ENCODE peak calls at places on chromosomes 6 and 20, in seven cellular contexts. Q, K, V, R, P, F and C are unnamed samples.

GRCh38 chr20:5835870-5836269 is 85.7 kb downstream of the SHLD1 start:
- DNase-seq in Q (no peak), K (no peak), V (peak), R (no peak), P (no peak), F (no peak), C (no peak)

GRCh38 chr6:132399376-132400074 is 1.8 kb downstream of the MOXD1 start:
- DNase-seq in Q (no peak), K (no peak), V (peak), R (no peak), P (peak), F (no peak), C (no peak)

GRCh38 chr20:33811763-33812672 is 870 bp downstream of the CHMP4B start:
- DNase-seq in Q (peak), K (peak), V (peak), R (peak), P (peak), F (peak), C (no peak)

GRCh38 chr20:5024982-5025381 is 23.7 kb upstream of the SLC23A2 start:
- DNase-seq in Q (no peak), K (no peak), V (peak), R (no peak), P (no peak), F (no peak), C (no peak)

GRCh38 chr20:49867453-49868215 is 47.7 kb downstream of the SPATA2 start:
- DNase-seq in Q (no peak), K (no peak), V (no peak), R (no peak), P (no peak), F (no peak), C (no peak)

GRCh38 chr20:22763257-22763906 is 179.0 kb upstream of the FOXA2 start:
- DNase-seq in Q (no peak), K (no peak), V (peak), R (peak), P (peak), F (no peak), C (no peak)

GRCh38 chr6:30520480-30520992 is 31.2 kb downstream of the HLA-E start:
- DNase-seq in Q (no peak), K (no peak), V (no peak), R (no peak), P (peak), F (no peak), C (no peak)

GRCh38 chr6:74568851-74569250 is 637.0 kb downstream of the COL12A1 start:
- DNase-seq in Q (no peak), K (no peak), V (peak), R (no peak), P (no peak), F (no peak), C (no peak)

GRCh38 chr6:15148356-15149058 is 97.4 kb upstream of the JARID2 start:
- DNase-seq in Q (no peak), K (no peak), V (peak), R (peak), P (peak), F (peak), C (peak)

GRCh38 chr6:141460743-141461484 is 671.8 kb upstream of the GJE1 start:
- DNase-seq in Q (no peak), K (no peak), V (no peak), R (no peak), P (no peak), F (no peak), C (no peak)

GRCh38 chr20:58978351-58979190 is 2.5 kb upstream of the NELFCD start:
- DNase-seq in Q (no peak), K (no peak), V (no peak), R (no peak), P (no peak), F (no peak), C (no peak)

GRCh38 chr6:32982084-32982701 is 13.8 kb downstream of the BRD2 start:
- DNase-seq in Q (no peak), K (no peak), V (peak), R (peak), P (no peak), F (no peak), C (no peak)

GRCh38 chr20:12838261-12838866 is 170.4 kb upstream of the SPTLC3 start:
- DNase-seq in Q (no peak), K (no peak), V (no peak), R (peak), P (no peak), F (no peak), C (no peak)

GRCh38 chr6:35487653-35488516 is 9.0 kb downstream of the TEAD3 start:
- DNase-seq in Q (no peak), K (peak), V (peak), R (peak), P (no peak), F (peak), C (no peak)

GRCh38 chr6:92297101-92297500 is 1122.3 kb downstream of the EPHA7 start:
- DNase-seq in Q (no peak), K (no peak), V (peak), R (peak), P (no peak), F (no peak), C (no peak)

GRCh38 chr6:16723833-16724232 is 37.4 kb downstream of the ATXN1 start:
- DNase-seq in Q (no peak), K (no peak), V (peak), R (peak), P (peak), F (peak), C (no peak)

GRCh38 chr6:34235605-34236422 is 859 bp upstream of the HMGA1 start:
- DNase-seq in Q (peak), K (peak), V (peak), R (peak), P (peak), F (peak), C (peak)

GRCh38 chr6:152723398-152723797 is 25.7 kb downstream of the MYCT1 start:
- DNase-seq in Q (no peak), K (no peak), V (peak), R (peak), P (peak), F (no peak), C (peak)

GRCh38 chr20:49904440-49905214 is 10.7 kb downstream of the SPATA2 start:
- DNase-seq in Q (no peak), K (no peak), V (no peak), R (no peak), P (no peak), F (no peak), C (no peak)

GRCh38 chr6:135048915-135049314 is 5.7 kb downstream of the HBS1L start:
- DNase-seq in Q (no peak), K (no peak), V (no peak), R (no peak), P (no peak), F (no peak), C (no peak)

GRCh38 chr6:2859325-2859700 is 17.6 kb upstream of the SERPINB1 start:
- DNase-seq in Q (no peak), K (no peak), V (no peak), R (no peak), P (no peak), F (no peak), C (no peak)

GRCh38 chr6:117829594-117830319 is 77.3 kb upstream of the SLC35F1 start:
- DNase-seq in Q (no peak), K (no peak), V (peak), R (peak), P (peak), F (peak), C (peak)

GRCh38 chr6:163761491-163761890 is 347.0 kb downstream of the QKI start:
- DNase-seq in Q (no peak), K (no peak), V (no peak), R (no peak), P (no peak), F (no peak), C (no peak)

GRCh38 chr6:147752686-147753418 is 244.4 kb downstream of the SAMD5 start:
- DNase-seq in Q (no peak), K (no peak), V (no peak), R (no peak), P (peak), F (no peak), C (no peak)

GRCh38 chr20:57662028-57662312 is 41.7 kb upstream of the ZBP1 start:
- DNase-seq in Q (no peak), K (no peak), V (no peak), R (no peak), P (no peak), F (no peak), C (peak)

GRCh38 chr20:15911557-15911956 is 661.7 kb downstream of the KIF16B start:
- DNase-seq in Q (no peak), K (no peak), V (no peak), R (no peak), P (no peak), F (no peak), C (no peak)

DNA sequence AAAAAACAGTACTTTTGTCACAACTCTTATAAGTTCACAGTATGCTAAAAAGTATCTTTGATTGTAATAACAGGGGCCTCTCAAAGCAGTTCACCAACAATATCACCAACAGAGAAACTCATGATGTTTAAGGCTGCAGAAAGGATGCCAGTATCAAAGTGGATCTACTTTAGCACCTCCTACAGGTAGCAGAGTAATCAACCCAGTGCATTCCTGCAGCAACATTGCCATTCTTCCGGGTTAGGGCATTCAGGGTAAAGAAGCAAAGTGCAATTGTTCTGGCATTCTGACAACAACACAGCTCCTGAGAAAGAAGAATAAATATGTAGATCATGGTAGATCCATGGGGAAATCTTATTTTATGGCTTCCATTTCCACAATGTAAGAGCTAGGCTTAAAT is 7.6 kb upstream of the SLC17A4 start:
- DNase-seq in Q (no peak), K (no peak), V (no peak), R (no peak), P (no peak), F (no peak), C (no peak)
- TF ChIP-seq CTCF in Q (no peak), K (no peak), V (no peak), R (no peak), P (peak), F (no peak), C (no peak)

GRCh38 chr6:107116923-107117417 is 1.7 kb upstream of the BEND3 start:
- DNase-seq in Q (no peak), K (no peak), V (no peak), R (no peak), P (no peak), F (no peak), C (no peak)

GRCh38 chr6:107115695-107116327 is 496 bp upstream of the BEND3 start:
- DNase-seq in Q (peak), K (peak), V (peak), R (peak), P (peak), F (peak), C (peak)

GRCh38 chr6:107114213-107114871 is 973 bp downstream of the BEND3 start:
- DNase-seq in Q (peak), K (peak), V (peak), R (peak), P (peak), F (peak), C (peak)

GRCh38 chr6:107114872-107115694 is at the start of gene BEND3:
- DNase-seq in Q (peak), K (peak), V (peak), R (peak), P (no peak), F (peak), C (peak)

DNA sequence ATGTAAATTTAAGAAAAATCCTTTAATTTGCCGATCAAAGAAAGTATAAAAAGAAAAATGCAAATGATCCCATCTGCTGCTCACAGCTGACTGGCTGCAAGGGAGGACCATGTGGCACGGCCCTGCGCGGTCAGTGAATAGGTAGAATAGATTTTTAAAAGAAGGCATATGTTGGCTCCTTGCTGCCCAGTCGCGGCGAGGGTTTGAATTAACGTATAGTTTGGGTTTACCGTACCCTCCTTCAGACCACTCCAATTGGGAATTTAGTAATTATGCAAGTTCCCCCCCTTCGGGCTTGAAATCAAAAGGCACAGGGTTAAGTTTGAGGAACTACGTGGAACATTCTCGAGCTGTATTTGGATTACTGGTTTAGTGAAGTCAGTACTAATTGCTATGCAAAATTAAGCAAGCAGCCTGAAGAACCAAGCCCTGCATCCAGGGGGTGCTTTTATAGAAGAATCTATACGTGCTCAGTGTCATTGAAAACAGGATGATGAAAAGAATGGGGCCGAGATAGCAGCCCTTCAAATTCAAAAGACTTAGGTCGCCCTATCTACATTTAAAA is 1.1 kb upstream of the BEND3 start:
- DNase-seq in Q (peak), K (peak), V (peak), R (no peak), P (peak), F (peak), C (peak)
- TF ChIP-seq CTCF in Q (no peak), K (no peak), V (peak), R (no peak), P (peak), F (no peak), C (peak)

GRCh38 chr20:62644802-62645496 is 2.6 kb downstream of the SLCO4A1 start:
- DNase-seq in Q (no peak), K (no peak), V (no peak), R (no peak), P (no peak), F (peak), C (no peak)

GRCh38 chr20:62646851-62647520 is 4.7 kb downstream of the SLCO4A1 start:
- DNase-seq in Q (no peak), K (no peak), V (no peak), R (no peak), P (no peak), F (peak), C (no peak)

GRCh38 chr20:62644044-62644795 is 1.9 kb downstream of the SLCO4A1 start:
- DNase-seq in Q (no peak), K (no peak), V (no peak), R (no peak), P (no peak), F (peak), C (no peak)

GRCh38 chr20:62643521-62644043 is 1.3 kb downstream of the SLCO4A1 start:
- DNase-seq in Q (no peak), K (no peak), V (no peak), R (no peak), P (no peak), F (no peak), C (no peak)

DNA sequence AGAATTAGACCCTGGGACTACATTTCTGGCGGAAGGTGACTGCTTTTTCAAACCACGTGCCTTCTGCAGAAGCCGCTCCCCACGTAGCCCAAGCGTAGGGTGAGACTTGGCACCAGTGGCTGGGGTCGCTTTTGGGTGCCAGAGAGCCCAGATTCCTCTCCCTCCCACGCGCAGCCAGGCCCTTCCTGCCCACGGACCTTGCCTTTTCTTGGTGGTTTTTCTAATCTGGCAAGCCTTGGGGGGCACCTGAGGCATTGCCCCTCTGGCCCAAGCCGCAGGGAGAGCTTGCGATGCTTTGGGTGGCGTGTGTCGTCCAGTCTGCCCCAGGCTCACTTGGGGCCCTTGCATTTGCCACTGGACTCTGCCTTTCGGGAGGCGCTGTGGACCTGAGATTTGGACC is 3.3 kb downstream of the SLCO4A1 start:
- DNase-seq in Q (no peak), K (no peak), V (no peak), R (no peak), P (no peak), F (no peak), C (no peak)
- TF ChIP-seq CTCF in Q (no peak), K (no peak), V (no peak), R (no peak), P (no peak), F (no peak), C (no peak)

GRCh38 chr20:14561733-14562132 is 224.3 kb upstream of the FLRT3 start:
- DNase-seq in Q (no peak), K (no peak), V (peak), R (no peak), P (no peak), F (no peak), C (no peak)
- TF ChIP-seq CTCF in Q (no peak), K (no peak), V (no peak), R (no peak), P (peak), F (no peak), C (no peak)

DNA sequence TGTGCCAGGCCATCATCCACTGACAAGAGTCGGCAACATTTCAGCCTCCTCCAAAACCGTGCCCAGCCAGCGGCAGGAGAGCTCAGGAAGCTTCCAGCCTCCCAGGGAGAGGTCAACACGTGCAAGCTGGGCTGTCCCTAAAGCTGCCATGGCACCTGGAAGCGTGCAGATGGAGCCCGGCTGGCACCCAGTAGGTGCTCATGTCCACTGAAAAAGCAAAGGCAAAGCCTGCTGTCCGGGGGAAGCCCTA is 14.4 kb upstream of the TLDC2 start:
- DNase-seq in Q (no peak), K (no peak), V (no peak), R (no peak), P (no peak), F (no peak), C (no peak)
- TF ChIP-seq CTCF in Q (no peak), K (no peak), V (no peak), R (no peak), P (no peak), F (no peak), C (no peak)

DNA sequence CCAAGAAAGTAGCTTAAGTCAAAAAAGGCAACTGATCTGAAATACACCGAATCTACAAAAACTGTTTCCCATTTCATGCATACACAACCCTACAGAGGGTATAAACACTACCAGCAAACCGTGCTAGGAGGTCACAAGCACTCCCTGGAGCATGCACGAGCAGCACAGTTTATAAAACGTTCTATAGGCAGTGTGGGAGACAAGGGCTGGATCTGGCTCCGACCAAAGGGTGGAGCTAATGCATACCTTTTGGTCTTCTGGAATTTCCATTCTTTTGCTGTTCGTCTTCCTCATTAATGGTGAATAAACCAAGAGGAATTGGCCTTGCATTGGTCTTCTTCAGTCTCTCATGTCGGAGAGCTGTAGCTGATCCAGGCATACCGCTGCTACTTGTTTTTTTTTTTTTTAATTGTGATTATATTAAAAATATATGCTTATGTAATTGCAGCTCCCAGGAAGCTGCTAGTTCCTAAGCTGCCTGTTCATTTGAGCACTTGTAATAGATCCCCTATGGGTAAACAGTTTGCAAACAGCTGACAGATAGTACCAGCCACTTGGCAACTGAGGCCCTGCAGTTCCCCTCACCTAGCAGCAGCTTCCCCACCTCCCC is 24.5 kb downstream of the MAP7 start:
- DNase-seq in Q (no peak), K (no peak), V (peak), R (no peak), P (peak), F (no peak), C (no peak)
- TF ChIP-seq CTCF in Q (no peak), K (no peak), V (no peak), R (no peak), P (peak), F (no peak), C (no peak)

GRCh38 chr6:82783587-82784253 is 281.9 kb downstream of the UBE3D start:
- DNase-seq in Q (no peak), K (no peak), V (no peak), R (no peak), P (no peak), F (no peak), C (no peak)
- TF ChIP-seq CTCF in Q (no peak), K (no peak), V (no peak), R (no peak), P (peak), F (no peak), C (peak)

GRCh38 chr6:128487055-128487454 is 33.3 kb downstream of the PTPRK start:
- DNase-seq in Q (no peak), K (no peak), V (no peak), R (no peak), P (no peak), F (peak), C (no peak)
- TF ChIP-seq CTCF in Q (no peak), K (no peak), V (peak), R (peak), P (peak), F (peak), C (peak)

GRCh38 chr6:19472850-19473249 is 364.3 kb upstream of the ID4 start:
- DNase-seq in Q (no peak), K (peak), V (peak), R (peak), P (no peak), F (peak), C (peak)

GRCh38 chr6:19470333-19470732 is 366.8 kb upstream of the ID4 start:
- DNase-seq in Q (no peak), K (no peak), V (no peak), R (no peak), P (no peak), F (no peak), C (no peak)

GRCh38 chr6:19477563-19477962 is 359.6 kb upstream of the ID4 start:
- DNase-seq in Q (no peak), K (no peak), V (no peak), R (no peak), P (peak), F (peak), C (no peak)

GRCh38 chr6:19472168-19472567 is 365.0 kb upstream of the ID4 start:
- DNase-seq in Q (no peak), K (no peak), V (peak), R (peak), P (peak), F (peak), C (no peak)
- TF ChIP-seq CTCF in Q (no peak), K (no peak), V (no peak), R (no peak), P (peak), F (no peak), C (no peak)